ENCODE peak calls at places on chromosomes 2 and 18, in six cellular contexts. W is stimulated activated naive CD8-positive, alpha-beta T cell treated with anti-CD3 and anti-CD28 coated beads, Interleukin-15, amount 100 ng/mL, for 72 hours; O is activated CD4-positive, alpha-beta T cell treated with anti-CD3 and anti-CD28 coated beads, Interleukin-2, amount 10 ng/mL, durations not matched to agents 7 days and 5 days; F is activated CD8-positive, alpha-beta memory T cell treated with anti-CD3 and anti-CD28 coated beads for 24 hours; D is fibroblast of the aortic adventitia; R is cerebellar nuclear complex. V is an unnamed sample.
A peak's percentile ranks its signal among the peaks of the same experiment; 100 is the strongest.

GRCh38 chr2:218274586-218274985 is 4.3 kb downstream of the PNKD start:
- DNase-seq in W (no peak), O (no peak), F (no peak), D (no peak), R (no peak), V (no peak)

GRCh38 chr2:84636080-84636971 is 120.0 kb downstream of the DNAH6 start:
- DNase-seq in W (no peak), O (no peak), F (no peak), D (peak; percentile 2), R (no peak), V (no peak)

GRCh38 chr2:23769364-23769763 is 157.6 kb downstream of the ATAD2B start:
- DNase-seq in W (no peak), O (no peak), F (no peak), D (no peak), R (no peak), V (no peak)

GRCh38 chr2:120013569-120014223 is 819 bp downstream of the EPB41L5 start:
- DNase-seq in W (no peak), O (no peak), F (no peak), D (peak; percentile 15), R (no peak), V (peak; percentile 5)

GRCh38 chr2:84435331-84436081 is 23.6 kb downstream of the SUCLG1 start:
- DNase-seq in W (no peak), O (no peak), F (no peak), D (peak; percentile 56), R (no peak), V (no peak)

GRCh38 chr18:31513189-31513907 is 15.4 kb downstream of the DSG2 start:
- DNase-seq in W (no peak), O (no peak), F (no peak), D (peak; percentile 11), R (no peak), V (no peak)

GRCh38 chr18:26540041-26540628 is 8.2 kb downstream of the KCTD1 start:
- DNase-seq in W (no peak), O (no peak), F (no peak), D (peak; percentile 50), R (no peak), V (no peak)

GRCh38 chr2:220044383-220044782 is 417.0 kb downstream of the SLC4A3 start:
- DNase-seq in W (no peak), O (no peak), F (no peak), D (no peak), R (no peak), V (no peak)

GRCh38 chr2:97985998-97986397 is 9.8 kb downstream of the TMEM131 start:
- DNase-seq in W (no peak), O (no peak), F (no peak), D (no peak), R (no peak), V (no peak)

GRCh38 chr2:3708576-3708975 is 5.2 kb downstream of the DCDC2C start:
- DNase-seq in W (no peak), O (no peak), F (no peak), D (no peak), R (no peak), V (no peak)

GRCh38 chr2:120740765-120741513 is 5.3 kb downstream of the GLI2 start:
- DNase-seq in W (no peak), O (no peak), F (peak; percentile 35), D (peak; percentile 50), R (no peak), V (no peak)

GRCh38 chr18:596288-596881 is 403 bp upstream of the CLUL1 start:
- DNase-seq in W (peak; percentile 8), O (no peak), F (peak; percentile 76), D (no peak), R (no peak), V (peak; percentile 8)